ENCODE peak calls at places on chromosomes 4 and X, in ten cellular contexts. G is HepG2; B is adrenal gland; O is CD4-positive, alpha-beta memory T cell; F is endodermal cell; H is IMR-90; R is lower lobe of right lung; X is testis; M is upper lobe of left lung; T is SJSA1. Y is an unnamed sample. For H3K4me1 and H3K36me3, the result is how much of the 10 kb centered on the place peaks cover.

GRCh38 chrX:42772874-42773273 is 5.1 kb downstream of the PPP1R2C start:
- DNase-seq in R (no peak), T (no peak), B (no peak), M (no peak), H (no peak), O (no peak), X (no peak), G (no peak), F (no peak), Y (no peak)

GRCh38 chr4:26267087-26267486 is 53.7 kb upstream of the RBPJ start:
- DNase-seq in T (no peak), R (no peak), X (peak), H (peak), G (no peak), F (no peak), M (no peak), O (no peak), B (peak), Y (no peak)

GRCh38 chrX:94831364-94831763 is 1157.4 kb downstream of the FAM133A start:
- DNase-seq in X (no peak), O (no peak), G (no peak), T (no peak), H (peak), M (no peak), R (no peak), B (no peak), F (no peak), Y (no peak)

GRCh38 chrX:56728752-56729151 is 291 bp upstream of the NBDY start:
- DNase-seq in T (no peak), O (peak), X (peak), R (no peak), M (no peak), G (no peak), H (peak), F (no peak), B (peak), Y (peak)

GRCh38 chr4:13476915-13477314 is 7.2 kb downstream of the RAB28 start:
- DNase-seq in O (no peak), T (peak), H (peak), F (no peak), M (no peak), G (no peak), X (no peak), R (no peak), B (no peak), Y (no peak)

GRCh38 chr4:108114503-108114902 is 54.2 kb downstream of the LEF1 start:
- DNase-seq in F (no peak), M (no peak), X (no peak), B (no peak), H (no peak), O (no peak), G (no peak), T (no peak), R (no peak), Y (peak)

GRCh38 chr4:5381981-5382441 is 326.3 kb downstream of the EVC2 start:
- DNase-seq in X (no peak), M (no peak), F (no peak), T (peak), R (no peak), G (no peak), B (no peak), O (no peak), H (peak), Y (no peak)

GRCh38 chr4:12729384-12729783 is 754.8 kb downstream of the RAB28 start:
- DNase-seq in R (no peak), F (no peak), O (peak), X (no peak), T (peak), H (peak), G (peak), M (no peak), B (no peak), Y (no peak)

GRCh38 chr4:25951390-25951952 is 37.5 kb downstream of the SMIM20 start:
- DNase-seq in H (no peak), F (no peak), T (no peak), O (no peak), R (no peak), B (no peak), X (no peak), G (no peak), M (no peak), Y (no peak)

GRCh38 chrX:23854945-23855344 is 52.8 kb downstream of the APOO start:
- DNase-seq in R (peak), B (no peak), T (no peak), G (no peak), F (no peak), O (no peak), M (peak), H (no peak), X (no peak), Y (no peak)

GRCh38 chr4:175234162-175234561 is 316.0 kb downstream of the ADAM29 start:
- DNase-seq in X (no peak), R (no peak), B (no peak), H (no peak), G (no peak), O (no peak), T (no peak), M (no peak), F (no peak), Y (no peak)

GRCh38 chrX:151970661-151971060 is 3.8 kb downstream of the GABRE start:
- DNase-seq in O (no peak), X (no peak), B (peak), H (peak), F (no peak), M (peak), T (peak), R (peak), G (peak), Y (peak)

GRCh38 chrX:67734111-67734753 is 190.4 kb downstream of the AR start:
- DNase-seq in F (no peak), H (no peak), O (no peak), T (no peak), B (no peak), R (no peak), M (no peak), X (no peak), G (no peak), Y (no peak)

GRCh38 chrX:1500701-1501624 is 36.0 kb downstream of the P2RY8 start:
- DNase-seq in O (peak), X (no peak), M (no peak), F (no peak), H (no peak), R (no peak), B (no peak), G (no peak), T (no peak), Y (no peak)

GRCh38 chr4:165439981-165440380 is 61.2 kb downstream of the CPE start:
- DNase-seq in M (no peak), O (no peak), G (no peak), R (no peak), X (no peak), T (no peak), F (no peak), B (no peak), H (no peak), Y (no peak)

GRCh38 chrX:34656467-34656841 is 631 bp downstream of the TMEM47 start:
- DNase-seq in O (no peak), T (no peak), M (no peak), H (no peak), B (peak), X (no peak), F (peak), G (no peak), R (no peak), Y (peak)

GRCh38 chr4:180994722-180995121 is 1248.5 kb upstream of the TENM3 start:
- DNase-seq in X (no peak), M (no peak), B (no peak), T (no peak), R (no peak), G (no peak), H (no peak), F (no peak), O (no peak), Y (no peak)

GRCh38 chr4:1056671-1057402 is 45.4 kb downstream of the FGFRL1 start:
- DNase-seq in M (no peak), X (no peak), H (no peak), F (no peak), R (no peak), T (no peak), G (no peak), B (no peak), O (no peak), Y (no peak)
- H3K4me1 ChIP-seq in M (under half), X (under half), H (under half), F (under half), R (under half), T (under half), G (under half), B (under half), O (under half), Y (under half)

DNA sequence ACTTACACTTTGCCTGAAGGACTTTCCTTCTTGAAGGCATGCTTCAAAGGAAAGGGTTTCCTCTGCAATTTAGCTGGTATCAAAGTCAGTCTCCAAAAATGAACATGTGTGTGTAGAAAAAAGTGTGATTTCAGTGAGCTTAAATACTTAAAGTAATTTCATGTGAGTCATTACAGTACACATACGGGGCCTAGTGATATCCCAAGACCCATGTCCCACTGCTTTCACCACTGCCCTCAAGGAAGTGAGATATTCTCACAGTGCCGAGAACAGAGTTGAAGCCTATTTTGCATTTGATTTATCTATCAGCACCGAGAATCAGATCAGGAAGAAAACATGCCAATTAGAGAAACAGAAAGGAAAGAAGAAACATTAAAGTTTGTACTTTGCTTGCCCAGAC is 61.0 kb downstream of the CHST7 start:
- DNase-seq in M (no peak), H (peak), G (no peak), T (no peak), B (no peak), X (no peak), O (no peak), F (no peak), R (no peak), Y (no peak)
- H3K27ac ChIP-seq in M (no peak), H (no peak), G (no peak), T (no peak), B (no peak), X (no peak), O (no peak), F (no peak), R (no peak), Y (no peak)

DNA sequence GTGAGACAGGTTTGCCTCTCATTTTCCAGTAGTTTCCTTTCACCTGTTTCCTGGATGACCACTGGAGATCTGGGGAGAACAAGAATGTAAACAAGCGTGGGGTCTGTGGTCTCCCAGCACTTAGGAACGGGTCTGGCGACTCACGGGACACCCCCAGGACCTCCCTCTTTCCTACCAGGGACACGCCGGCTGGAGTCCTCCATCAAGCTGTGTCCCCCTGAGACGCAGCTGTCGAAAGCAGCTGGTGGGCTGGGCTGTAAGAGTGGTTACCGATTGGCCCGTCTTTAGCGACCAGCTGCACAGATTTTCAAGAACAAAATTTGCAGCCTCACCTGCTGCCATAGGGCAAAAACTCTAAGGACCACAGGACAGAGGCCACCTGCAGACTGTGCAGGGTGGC is 11.9 kb downstream of the LRPAP1 start:
- DNase-seq in R (peak), G (no peak), T (no peak), H (no peak), M (no peak), B (peak), O (no peak), F (no peak), X (no peak), Y (peak)
- H3K36me3 ChIP-seq in R (half or more), G (half or more), T (under half), H (half or more), M (half or more), B (under half), O (half or more), F (under half), X (under half), Y (half or more)

GRCh38 chr4:156794863-156795262 is 176.7 kb downstream of the PDGFC start:
- DNase-seq in B (no peak), H (no peak), T (no peak), G (no peak), O (no peak), X (no peak), R (no peak), M (no peak), F (no peak), Y (no peak)

GRCh38 chr4:156788782-156789181 is 182.8 kb downstream of the PDGFC start:
- DNase-seq in T (no peak), B (no peak), F (no peak), X (no peak), M (no peak), H (no peak), O (no peak), R (no peak), G (no peak), Y (no peak)

GRCh38 chr4:156786713-156787112 is 184.9 kb downstream of the PDGFC start:
- DNase-seq in X (no peak), T (no peak), F (no peak), O (no peak), M (no peak), H (no peak), G (no peak), B (no peak), R (no peak), Y (no peak)

GRCh38 chr4:156792462-156793085 is 179.0 kb downstream of the PDGFC start:
- DNase-seq in F (no peak), T (no peak), O (no peak), H (no peak), B (no peak), R (no peak), M (no peak), X (no peak), G (peak), Y (no peak)

DNA sequence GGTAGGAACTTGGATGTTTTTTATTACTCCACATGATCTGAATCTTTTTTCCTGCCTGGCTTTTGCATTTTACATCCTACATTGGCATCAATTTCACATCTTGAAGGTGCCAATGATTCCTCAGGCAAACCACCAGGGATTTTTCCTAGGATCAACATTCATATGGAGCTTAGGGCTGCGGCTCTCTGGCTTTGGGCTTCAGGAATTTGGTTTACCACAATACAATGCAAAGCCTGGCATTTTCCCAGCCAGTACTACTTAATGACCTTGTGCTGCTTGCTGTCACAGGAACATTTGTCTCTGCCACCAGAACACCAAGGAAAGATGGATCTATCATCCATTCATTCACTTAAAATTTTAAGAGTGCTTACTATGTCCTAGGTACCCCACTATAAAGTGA is 180.7 kb downstream of the PDGFC start:
- DNase-seq in M (no peak), B (peak), O (no peak), X (no peak), T (peak), R (no peak), H (peak), G (peak), F (peak), Y (peak)
- H3K4me1 ChIP-seq in M (under half), B (under half), O (under half), X (under half), T (under half), R (under half), H (under half), G (under half), F (under half), Y (under half)

Y was measured in SJCRH30.